ENCODE peak calls at places on chromosomes 3 and 15, in five cellular contexts. B is HepG2, H is GM12878, L is H1, Q is HCT116. E is an unnamed sample. For H3K9me3, the result is how much of the 10 kb centered on the place peaks cover.

GRCh38 chr3:40191251-40191650 is 118.3 kb upstream of the EIF1B start:
- DNase-seq in B (no peak), H (no peak), Q (no peak), L (no peak), E (no peak)

GRCh38 chr15:75065467-75065850 is 42.1 kb downstream of the PPCDC start:
- DNase-seq in H (no peak), B (peak), L (no peak), Q (no peak), E (no peak)

GRCh38 chr3:76487446-76487845 is 552.5 kb upstream of the ROBO2 start:
- DNase-seq in H (no peak), B (no peak), L (no peak), Q (no peak), E (no peak)

GRCh38 chr3:170999737-171000242 is 26.7 kb downstream of the SLC2A2 start:
- DNase-seq in B (peak), Q (peak), L (no peak), H (no peak), E (no peak)

GRCh38 chr3:64224826-64225606 is at the start of gene PRICKLE2:
- DNase-seq in B (no peak), Q (no peak), L (no peak), H (peak), E (no peak)

GRCh38 chr3:36689560-36689959 is 74.8 kb downstream of the DCLK3 start:
- DNase-seq in H (no peak), L (no peak), Q (no peak), B (no peak), E (no peak)

GRCh38 chr3:73235768-73236167 is 174.3 kb downstream of the EBLN2 start:
- DNase-seq in Q (no peak), B (no peak), L (no peak), H (no peak), E (no peak)

GRCh38 chr3:155101398-155101797 is 21.3 kb downstream of the MME start:
- DNase-seq in L (no peak), Q (no peak), B (no peak), H (no peak), E (no peak)

GRCh38 chr15:75022808-75023193 is 589 bp upstream of the PPCDC start:
- DNase-seq in L (no peak), B (no peak), H (no peak), Q (no peak), E (peak)

GRCh38 chr3:64612082-64612860 is 75.5 kb downstream of the ADAMTS9 start:
- DNase-seq in L (no peak), B (no peak), H (no peak), Q (no peak), E (no peak)

GRCh38 chr15:64143276-64143675 is 8.3 kb upstream of the SNX22 start:
- DNase-seq in B (no peak), L (no peak), Q (no peak), H (no peak), E (peak)

GRCh38 chr15:90401499-90401898 is 13.5 kb downstream of the IQGAP1 start:
- DNase-seq in Q (no peak), B (no peak), H (no peak), L (no peak), E (no peak)

GRCh38 chr15:96735621-96736020 is 405.1 kb downstream of the NR2F2 start:
- DNase-seq in H (no peak), Q (no peak), L (no peak), B (no peak), E (no peak)

GRCh38 chr15:29821416-29822099 is 710 bp downstream of the TJP1 start:
- DNase-seq in H (no peak), L (peak), Q (peak), B (peak), E (peak)

GRCh38 chr3:3666664-3667063 is 132.6 kb upstream of the LRRN1 start:
- DNase-seq in B (no peak), L (no peak), Q (no peak), H (peak), E (no peak)

GRCh38 chr15:29910068-29910467 is 87.8 kb upstream of the TJP1 start:
- DNase-seq in L (no peak), H (no peak), Q (no peak), B (no peak), E (no peak)

GRCh38 chr3:186152889-186153292 is 44.0 kb upstream of the ETV5 start:
- DNase-seq in L (no peak), H (peak), Q (no peak), B (no peak), E (no peak)

GRCh38 chr3:168034152-168034928 is 61.4 kb downstream of the GOLIM4 start:
- DNase-seq in L (no peak), B (no peak), H (no peak), Q (no peak), E (peak)

GRCh38 chr3:52015431-52016256 is 19.9 kb upstream of the RPL29 start:
- DNase-seq in L (no peak), H (no peak), Q (no peak), B (no peak), E (no peak)

GRCh38 chr15:77682564-77682963 is 49.9 kb upstream of the LINGO1 start:
- DNase-seq in B (no peak), L (no peak), Q (no peak), H (no peak), E (no peak)

GRCh38 chr3:52339612-52340011 is 23.5 kb downstream of the DNAH1 start:
- DNase-seq in L (no peak), B (peak), H (peak), Q (peak), E (peak)

GRCh38 chr3:127787071-127787490 is 35.2 kb downstream of the MGLL start:
- DNase-seq in Q (no peak), H (no peak), L (no peak), B (no peak), E (no peak)

GRCh38 chr15:26017665-26018064 is 154.5 kb upstream of the ATP10A start:
- DNase-seq in L (no peak), H (no peak), Q (no peak), B (no peak), E (no peak)

GRCh38 chr3:66390013-66390412 is 110.8 kb downstream of the LRIG1 start:
- DNase-seq in Q (no peak), L (no peak), H (peak), B (no peak), E (no peak)

GRCh38 chr3:186990878-186991308 is 60.6 kb downstream of the ST6GAL1 start:
- DNase-seq in L (no peak), Q (peak), H (no peak), B (no peak), E (no peak)

GRCh38 chr3:65371053-65371452 is 667.7 kb downstream of the MAGI1 start:
- DNase-seq in B (no peak), L (no peak), H (no peak), Q (no peak), E (no peak)

GRCh38 chr3:127668906-127669305 is 3.8 kb upstream of the ABTB1 start:
- DNase-seq in Q (no peak), L (no peak), H (no peak), B (no peak), E (no peak)

GRCh38 chr3:4985330-4986174 is 6.3 kb downstream of the BHLHE40 start:
- DNase-seq in H (no peak), L (no peak), Q (peak), B (peak), E (no peak)

GRCh38 chr3:135000465-135000864 is 205.4 kb downstream of the EPHB1 start:
- DNase-seq in H (no peak), B (no peak), L (no peak), Q (no peak), E (no peak)

GRCh38 chr3:187811580-187812250 is 66.4 kb upstream of the BCL6 start:
- DNase-seq in L (no peak), B (no peak), H (no peak), Q (no peak), E (no peak)

GRCh38 chr3:177287231-177287630 is 89.9 kb upstream of the TBL1XR1 start:
- DNase-seq in B (no peak), H (no peak), Q (no peak), L (no peak), E (peak)

GRCh38 chr3:133644768-133645167 is 17.0 kb downstream of the TOPBP1 start:
- DNase-seq in Q (no peak), H (no peak), B (peak), L (no peak), E (no peak)

GRCh38 chr15:43285609-43286037 is 18.9 kb upstream of the TGM5 start:
- DNase-seq in H (peak), B (peak), L (peak), Q (peak), E (peak)

GRCh38 chr15:86685263-86685662 is 605.6 kb downstream of the AGBL1 start:
- DNase-seq in L (no peak), H (no peak), B (no peak), Q (no peak), E (no peak)

DNA sequence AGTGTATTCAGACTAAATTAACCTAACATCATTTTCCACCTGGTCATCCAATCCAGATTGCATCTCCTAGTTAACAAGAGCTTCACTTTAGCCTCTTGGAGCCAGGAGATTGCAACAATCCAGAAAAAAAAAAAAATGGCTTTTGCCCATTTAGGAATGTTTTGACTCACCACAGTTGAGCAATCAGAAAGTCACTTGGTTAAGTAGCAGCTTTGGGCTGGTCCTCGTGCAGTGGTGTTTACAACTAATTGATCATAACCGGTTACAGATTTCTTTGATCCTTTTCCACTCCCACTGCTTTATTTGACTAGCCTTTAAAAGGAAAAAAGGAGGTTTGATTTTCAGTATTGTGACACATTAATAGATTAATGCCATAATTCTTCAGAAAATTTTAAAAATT is 688.8 kb upstream of the CCDC54 start:
- DNase-seq in Q (no peak), H (no peak), B (peak), L (no peak), E (no peak)
- TF ChIP-seq ATF3 in Q (no peak), H (no peak), B (no peak), L (no peak), E (no peak)

GRCh38 chr3:120742198-120743080 is at the start of the genes GTF2E1 and RABL3:
- DNase-seq in B (peak), H (peak), L (peak), Q (peak), E (peak)
- TF ChIP-seq POLR2A in B (peak), H (peak), L (peak), Q (peak), E (peak)

GRCh38 chr3:124441766-124442165 is 288.5 kb upstream of the UMPS start:
- DNase-seq in Q (no peak), B (no peak), H (no peak), L (no peak), E (no peak)
- H3K9me3 ChIP-seq in Q (under half), B (under half), H (under half), L (under half), E (under half)

DNA sequence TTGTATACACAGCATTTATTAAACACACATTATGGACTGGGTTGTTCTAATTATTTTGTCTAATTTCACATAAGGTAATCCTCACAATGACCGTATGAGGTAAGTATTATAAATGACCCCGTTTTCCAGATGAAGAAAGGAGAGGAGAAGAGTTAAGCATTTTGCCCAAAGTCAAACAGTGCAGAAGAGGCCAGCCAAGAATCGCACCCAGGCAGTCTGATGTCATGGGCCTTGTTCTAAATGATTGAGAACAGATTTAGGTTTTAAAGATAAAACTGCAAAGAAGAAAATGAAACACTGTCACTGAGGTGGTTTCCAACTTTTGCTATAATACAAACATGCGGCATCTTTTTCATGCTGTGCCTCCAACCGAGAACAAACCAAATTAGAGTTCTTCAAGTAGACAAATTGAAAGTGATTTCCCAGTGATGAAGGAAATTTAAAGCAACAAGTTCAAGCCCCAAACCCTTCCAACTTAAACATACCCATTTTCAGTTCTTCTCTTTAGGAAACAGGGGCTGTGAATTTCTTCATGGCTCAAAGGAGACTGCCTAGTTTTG is 155.3 kb downstream of the THRB start:
- DNase-seq in Q (no peak), H (no peak), L (no peak), B (no peak), E (no peak)
- TF ChIP-seq ATF3 in Q (no peak), H (no peak), L (no peak), B (no peak), E (no peak)

GRCh38 chr15:70763950-70764730 is 782 bp upstream of the UACA start:
- DNase-seq in H (no peak), Q (no peak), B (no peak), L (no peak), E (no peak)

GRCh38 chr15:70762469-70763119 is 764 bp downstream of the UACA start:
- DNase-seq in L (peak), B (no peak), H (no peak), Q (peak), E (no peak)

GRCh38 chr15:70761931-70762468 is 1.4 kb downstream of the UACA start:
- DNase-seq in L (no peak), H (no peak), Q (no peak), B (no peak), E (no peak)

GRCh38 chr15:70761046-70761445 is 2.3 kb downstream of the UACA start:
- DNase-seq in Q (no peak), L (no peak), H (no peak), B (no peak), E (no peak)

DNA sequence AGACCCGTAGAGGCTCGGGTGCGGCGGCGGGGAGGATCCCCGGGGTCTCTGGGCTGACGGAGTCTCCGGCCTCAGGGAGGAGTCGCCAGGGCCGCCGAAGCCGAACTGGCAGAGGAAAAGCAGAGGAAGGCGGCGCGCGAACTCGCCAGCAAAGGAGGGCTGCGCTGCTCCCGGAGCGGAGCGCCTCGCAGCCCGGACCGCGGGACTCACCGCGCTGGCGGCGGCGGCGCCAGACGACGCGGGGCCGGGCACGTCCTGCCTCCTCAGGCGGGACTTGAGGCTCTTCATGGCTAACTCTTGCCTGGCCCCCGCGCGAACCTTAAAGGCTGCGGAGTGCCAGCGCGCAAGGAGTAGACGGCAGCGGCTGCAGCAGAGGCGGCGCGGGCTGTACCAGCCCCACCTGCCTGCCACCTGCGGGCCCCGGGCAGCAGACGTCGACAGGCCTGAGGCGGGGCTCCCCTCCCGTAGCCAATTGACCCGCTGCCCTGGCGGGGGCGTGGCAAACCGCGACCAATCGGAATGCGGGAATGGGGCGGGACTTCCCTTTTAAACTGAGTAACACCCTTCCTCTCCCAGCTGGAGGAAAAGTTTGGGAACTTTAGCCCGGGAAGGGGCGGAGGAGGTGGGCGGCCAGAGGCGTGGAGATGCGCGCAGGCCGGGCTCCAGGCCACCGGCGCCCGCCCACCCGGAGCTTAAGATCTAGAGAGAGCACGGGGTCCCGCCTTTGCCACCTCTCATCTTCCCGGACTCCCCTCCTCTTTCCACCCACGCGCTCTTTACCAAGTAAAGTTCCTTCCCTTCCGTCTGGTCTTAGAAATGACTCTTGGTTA is at the start of gene UACA:
- DNase-seq in Q (peak), L (peak), H (peak), B (peak), E (peak)
- TF ChIP-seq POLR2A in Q (peak), L (peak), H (peak), B (peak), E (no peak)

GRCh38 chr3:195411831-195412230 is 31.0 kb downstream of the ACAP2 start:
- DNase-seq in L (no peak), H (no peak), Q (no peak), B (no peak), E (no peak)
- H3K9me3 ChIP-seq in L (under half), H (under half), Q (under half), B (under half), E (under half)

GRCh38 chr3:109927161-109927560 is 589.8 kb upstream of the DPPA4 start:
- DNase-seq in Q (peak), L (no peak), H (no peak), B (peak), E (no peak)

GRCh38 chr3:109930592-109930991 is 593.2 kb upstream of the DPPA4 start:
- DNase-seq in Q (no peak), H (no peak), B (no peak), L (no peak), E (no peak)

GRCh38 chr3:109924196-109924595 is 586.9 kb upstream of the DPPA4 start:
- DNase-seq in H (no peak), Q (no peak), B (no peak), L (no peak), E (no peak)

GRCh38 chr3:109926376-109926775 is 589.0 kb upstream of the DPPA4 start:
- DNase-seq in B (no peak), L (no peak), H (no peak), Q (no peak), E (no peak)

GRCh38 chr3:109927726-109928125 is 590.4 kb upstream of the DPPA4 start:
- DNase-seq in H (no peak), L (no peak), B (no peak), Q (no peak), E (no peak)
- TF ChIP-seq ATF3 in H (no peak), L (no peak), B (no peak), Q (no peak), E (no peak)

GRCh38 chr15:52295421-52295991 is at the start of gene MYO5C:
- DNase-seq in B (peak), Q (peak), L (peak), H (no peak), E (no peak)
- TF ChIP-seq POLR2A in B (peak), Q (peak), L (peak), H (no peak), E (no peak)

GRCh38 chr15:62218841-62219240 is 53.8 kb upstream of the C2CD4B start:
- DNase-seq in L (no peak), B (no peak), Q (no peak), H (no peak), E (no peak)
- H3K9me3 ChIP-seq in L (under half), B (under half), Q (under half), H (under half), E (under half)

DNA sequence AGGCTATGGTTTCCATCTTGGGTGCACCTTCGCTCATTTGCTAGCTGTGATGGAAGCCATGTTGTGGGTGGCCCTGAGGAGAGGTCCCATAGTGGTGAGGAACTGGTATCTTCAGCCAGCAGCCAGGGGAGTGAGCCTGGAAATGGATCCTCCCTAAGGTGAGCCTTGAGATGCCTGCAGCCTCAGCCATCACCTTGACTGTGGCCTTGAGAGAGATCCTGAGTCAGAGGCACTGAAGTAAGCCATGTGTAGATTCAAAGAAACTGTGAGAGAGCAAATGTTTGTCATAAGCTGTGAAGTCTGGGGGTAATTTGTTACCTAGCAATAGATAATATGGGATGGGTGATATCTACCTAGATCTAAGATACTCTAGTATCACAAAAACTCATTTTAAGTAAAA is 105.3 kb downstream of the SNRK start:
- DNase-seq in L (no peak), H (no peak), Q (no peak), B (no peak), E (no peak)
- TF ChIP-seq ATF3 in L (no peak), H (no peak), Q (no peak), B (no peak), E (no peak)

E was measured in K562.